ENCODE peak calls at places on chromosomes 7 and 10, in eight cellular contexts. R is fibroblast of lung, T is AG04450, X is GM12864, I is Caco-2, C is IMR-90, H is upper lobe of left lung, K is BE2C. O is an unnamed sample.

GRCh38 chr7:22393825-22394458 is 37.0 kb upstream of the RAPGEF5 start:
- DNase-seq in R (peak; percentile 26), T (no peak), X (no peak), I (peak; percentile 9), C (peak; percentile 48), H (no peak), K (peak; percentile 25), O (no peak)

GRCh38 chr7:143245123-143245522 is 18.1 kb upstream of the GSTK1 start:
- DNase-seq in R (peak; percentile 15), T (no peak), X (no peak), I (no peak), C (peak; percentile 39), H (no peak), K (no peak), O (no peak)

GRCh38 chr10:12978885-12979284 is 22.6 kb downstream of the CCDC3 start:
- DNase-seq in R (no peak), T (no peak), X (no peak), I (no peak), C (no peak), H (no peak), K (peak; percentile 58), O (no peak)

GRCh38 chr10:64376169-64376568 is 855.0 kb downstream of the REEP3 start:
- DNase-seq in R (no peak), T (no peak), X (no peak), I (peak; percentile 15), C (no peak), H (no peak), K (peak; percentile 26), O (no peak)

GRCh38 chr7:630539-630938 is 96.0 kb upstream of the DNAAF5 start:
- DNase-seq in R (no peak), T (no peak), X (no peak), I (no peak), C (no peak), H (no peak), K (no peak), O (no peak)

GRCh38 chr10:116211682-116212081 is 61.3 kb downstream of the GFRA1 start:
- DNase-seq in R (peak; percentile 91), T (peak; percentile 33), X (no peak), I (no peak), C (peak; percentile 91), H (no peak), K (no peak), O (no peak)

GRCh38 chr7:33286521-33286920 is 157.2 kb downstream of the BBS9 start:
- DNase-seq in R (no peak), T (no peak), X (no peak), I (no peak), C (no peak), H (no peak), K (no peak), O (no peak)

GRCh38 chr10:103627111-103627892 is 133.8 kb downstream of the NEURL1 start:
- DNase-seq in R (no peak), T (no peak), X (no peak), I (no peak), C (no peak), H (no peak), K (peak; percentile 47), O (no peak)

GRCh38 chr7:83704564-83704963 is 55.6 kb upstream of the SEMA3E start:
- DNase-seq in R (no peak), T (no peak), X (no peak), I (peak; percentile 53), C (no peak), H (no peak), K (no peak), O (no peak)

GRCh38 chr10:113924171-113924570 is 69.7 kb downstream of the NHLRC2 start:
- DNase-seq in R (no peak), T (no peak), X (no peak), I (no peak), C (no peak), H (no peak), K (no peak), O (no peak)

GRCh38 chr10:48531486-48531885 is 73.4 kb downstream of the ARHGAP22 start:
- DNase-seq in R (peak; percentile 67), T (no peak), X (no peak), I (no peak), C (no peak), H (no peak), K (no peak), O (no peak)

GRCh38 chr10:75616874-75617478 is 185.6 kb downstream of the LRMDA start:
- DNase-seq in R (no peak), T (no peak), X (no peak), I (no peak), C (no peak), H (no peak), K (no peak), O (no peak)

GRCh38 chr10:101273330-101273729 is 44.1 kb upstream of the LBX1 start:
- DNase-seq in R (peak; percentile 7), T (no peak), X (no peak), I (no peak), C (no peak), H (no peak), K (no peak), O (no peak)

GRCh38 chr10:43308986-43309385 is 42.1 kb upstream of the RASGEF1A start:
- DNase-seq in R (no peak), T (no peak), X (no peak), I (no peak), C (no peak), H (no peak), K (no peak), O (no peak)

GRCh38 chr7:157560710-157561522 is 224.1 kb downstream of the DNAJB6 start:
- DNase-seq in R (no peak), T (no peak), X (no peak), I (no peak), C (no peak), H (no peak), K (no peak), O (no peak)

GRCh38 chr10:59283456-59284082 is 78.8 kb downstream of the FAM13C start:
- DNase-seq in R (peak; percentile 57), T (no peak), X (no peak), I (no peak), C (peak; percentile 7), H (no peak), K (peak; percentile 25), O (no peak)

DNA sequence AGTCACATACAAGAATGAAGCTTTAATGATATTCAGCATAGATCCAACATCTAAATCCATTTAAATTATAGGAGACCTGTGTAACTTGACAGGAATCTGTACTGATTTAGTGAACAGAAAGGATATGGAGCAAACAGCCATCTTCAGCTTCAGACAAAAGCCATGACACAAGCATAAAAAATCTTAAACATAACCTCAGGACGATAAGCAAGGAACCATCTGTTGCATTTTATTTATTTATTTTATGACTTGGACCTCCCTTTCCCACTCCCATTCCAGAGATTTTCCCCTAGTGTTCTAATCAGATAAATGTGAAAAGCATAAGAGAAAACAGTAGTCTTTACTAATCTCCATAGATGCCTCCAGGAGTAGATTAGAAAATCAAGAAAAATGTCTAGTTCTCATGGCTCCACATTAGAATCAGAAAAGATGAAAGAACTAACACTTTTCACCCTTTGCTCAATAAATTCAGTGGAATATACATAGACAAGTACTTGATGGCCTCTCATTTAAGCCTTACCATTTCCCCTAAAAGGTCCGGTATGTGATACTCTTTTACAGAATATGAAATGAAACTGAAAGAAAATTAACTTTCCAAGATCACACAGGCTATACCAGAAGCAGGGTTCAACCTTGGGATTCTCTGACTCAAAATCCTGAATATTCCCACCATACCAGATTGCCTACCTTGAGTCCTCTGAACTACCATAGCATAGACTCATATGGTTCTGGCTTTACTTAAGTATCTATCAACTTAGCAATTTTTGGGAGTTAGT is 15.2 kb downstream of the CACNA2D1 start:
- DNase-seq in R (peak; percentile 91), T (peak; percentile 49), X (no peak), I (no peak), C (peak; percentile 91), H (no peak), K (no peak), O (no peak)
- H3K4me3 ChIP-seq in R (peak overlapping the region; percentile 26), T (no peak overlapping the region), X (no peak overlapping the region), I (no peak overlapping the region), C (no peak overlapping the region), H (no peak overlapping the region), K (no peak overlapping the region), O (no peak overlapping the region)

GRCh38 chr7:112383671-112384417 is 66.4 kb upstream of the IFRD1 start:
- DNase-seq in R (peak; percentile 10), T (no peak), X (no peak), I (no peak), C (no peak), H (no peak), K (no peak), O (peak; percentile 6)
- TF ChIP-seq CTCF in R (no peak), T (no peak), X (no peak), I (no peak), C (no peak), H (no peak), K (no peak), O (no peak)

DNA sequence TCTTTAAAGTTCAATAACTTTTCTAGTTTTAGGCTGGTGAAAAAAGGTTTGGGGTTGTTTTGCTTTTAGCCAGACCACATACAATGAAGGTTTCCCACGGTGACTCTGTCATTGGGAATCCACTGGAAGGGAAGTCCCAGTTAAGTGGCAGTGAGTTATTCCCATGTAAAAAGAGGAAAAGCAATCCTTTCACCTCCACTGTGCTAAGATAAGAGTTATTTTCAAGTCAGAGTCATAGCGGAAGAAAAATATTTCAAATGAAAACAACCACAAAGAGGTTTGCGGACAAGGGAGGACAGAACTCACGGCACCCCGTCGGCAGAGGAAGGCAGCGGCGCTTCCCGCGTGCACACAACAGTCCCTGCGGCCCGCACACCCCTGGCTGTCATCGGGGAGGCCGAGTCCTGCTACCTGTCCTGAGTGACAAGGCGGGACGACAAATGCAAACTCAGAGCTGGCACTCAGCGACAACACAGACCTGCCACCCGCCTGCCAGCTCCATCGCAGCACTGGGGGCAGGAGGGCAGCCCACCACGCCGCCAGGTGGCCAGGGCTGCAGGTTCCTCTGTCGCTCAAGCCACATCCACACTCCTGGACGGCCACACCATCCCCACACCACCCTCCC is 9.3 kb upstream of the PAPOLB start:
- DNase-seq in R (peak; percentile 4), T (no peak), X (no peak), I (no peak), C (no peak), H (peak; percentile 72), K (no peak), O (no peak)
- H3K4me3 ChIP-seq in R (no peak overlapping the region), T (no peak overlapping the region), X (no peak overlapping the region), I (no peak overlapping the region), C (no peak overlapping the region), H (no peak overlapping the region), K (no peak overlapping the region), O (no peak overlapping the region)

GRCh38 chr7:155408657-155409586 is 49.0 kb upstream of the EN2 start:
- DNase-seq in R (no peak), T (no peak), X (no peak), I (no peak), C (no peak), H (peak; percentile 72), K (no peak), O (peak; percentile 13)

GRCh38 chr7:155402941-155403340 is 55.0 kb upstream of the EN2 start:
- DNase-seq in R (no peak), T (no peak), X (no peak), I (no peak), C (no peak), H (no peak), K (no peak), O (no peak)

GRCh38 chr7:155407799-155408198 is 50.1 kb upstream of the EN2 start:
- DNase-seq in R (no peak), T (no peak), X (no peak), I (no peak), C (no peak), H (no peak), K (no peak), O (no peak)

GRCh38 chr7:155404976-155405375 is 53.0 kb upstream of the EN2 start:
- DNase-seq in R (no peak), T (no peak), X (no peak), I (no peak), C (no peak), H (peak; percentile 69), K (no peak), O (no peak)

GRCh38 chr7:155405399-155406318 is 52.3 kb upstream of the EN2 start:
- DNase-seq in R (no peak), T (no peak), X (no peak), I (peak; percentile 24), C (no peak), H (no peak), K (no peak), O (no peak)
- TF ChIP-seq CTCF in R (no peak), T (no peak), X (peak; percentile 4), I (no peak), C (no peak), H (no peak), K (peak; percentile 24), O (no peak)

O was measured in GM12865.